ENCODE peak calls at places on chromosome 13, in five cellular contexts. B, R, X, O and F are unnamed samples.

GRCh38 chr13:114002009-114002544 is 28.2 kb upstream of the C13orf46 start:
- DNase-seq in B (no peak), R (peak), X (no peak), O (no peak), F (no peak)

GRCh38 chr13:47294691-47295090 is 397.8 kb upstream of the HTR2A start:
- DNase-seq in B (peak), R (peak), X (no peak), O (no peak), F (no peak)

GRCh38 chr13:20609145-20609544 is 42.2 kb downstream of the IFT88 start:
- DNase-seq in B (peak), R (peak), X (no peak), O (peak), F (no peak)

GRCh38 chr13:45482571-45483173 is 17.9 kb downstream of the COG3 start:
- DNase-seq in B (peak), R (peak), X (no peak), O (peak), F (no peak)

GRCh38 chr13:76708138-76708537 is 178.1 kb downstream of the KCTD12 start:
- DNase-seq in B (peak), R (no peak), X (no peak), O (no peak), F (no peak)

GRCh38 chr13:22162889-22163288 is 492.0 kb downstream of the FGF9 start:
- DNase-seq in B (no peak), R (peak), X (no peak), O (no peak), F (no peak)

GRCh38 chr13:48784906-48785555 is 131.3 kb downstream of the CYSLTR2 start:
- DNase-seq in B (peak), R (peak), X (no peak), O (no peak), F (no peak)

GRCh38 chr13:20616059-20616797 is 49.3 kb downstream of the IFT88 start:
- DNase-seq in B (peak), R (peak), X (no peak), O (peak), F (no peak)

GRCh38 chr13:40120288-40120687 is 464.8 kb downstream of the COG6 start:
- DNase-seq in B (peak), R (peak), X (no peak), O (peak), F (no peak)

GRCh38 chr13:75226755-75227435 is 255.1 kb downstream of the TBC1D4 start:
- DNase-seq in B (peak), R (peak), X (no peak), O (peak), F (no peak)

GRCh38 chr13:82791035-82791434 is 1091.2 kb downstream of the SLITRK1 start:
- DNase-seq in B (no peak), R (no peak), X (no peak), O (no peak), F (no peak)

GRCh38 chr13:63910406-63910957 is 2494.8 kb upstream of the PCDH20 start:
- DNase-seq in B (peak), R (no peak), X (no peak), O (no peak), F (no peak)

GRCh38 chr13:55230570-55230908 is 1910.2 kb upstream of the PRR20A start:
- DNase-seq in B (no peak), R (no peak), X (no peak), O (no peak), F (no peak)

GRCh38 chr13:76004411-76004810 is 368.3 kb downstream of the LMO7 start:
- DNase-seq in B (peak), R (no peak), X (no peak), O (peak), F (no peak)

GRCh38 chr13:20181180-20181579 is 11.6 kb downstream of the GJB2 start:
- DNase-seq in B (no peak), R (no peak), X (no peak), O (no peak), F (no peak)

GRCh38 chr13:30360586-30360985 is 53.2 kb upstream of the KATNAL1 start:
- DNase-seq in B (no peak), R (no peak), X (no peak), O (no peak), F (no peak)

GRCh38 chr13:111397202-111397880 is 76.9 kb downstream of the TEX29 start:
- DNase-seq in B (no peak), R (no peak), X (no peak), O (no peak), F (peak)

GRCh38 chr13:75749407-75749806 is 113.3 kb downstream of the LMO7 start:
- DNase-seq in B (peak), R (no peak), X (peak), O (peak), F (no peak)

GRCh38 chr13:73984949-73985691 is 149.1 kb downstream of the KLF12 start:
- DNase-seq in B (no peak), R (no peak), X (no peak), O (no peak), F (no peak)

GRCh38 chr13:73772449-73773186 is 361.6 kb downstream of the KLF12 start:
- DNase-seq in B (no peak), R (no peak), X (no peak), O (no peak), F (no peak)

GRCh38 chr13:113078895-113079720 is 26.5 kb upstream of the F7 start:
- DNase-seq in B (no peak), R (no peak), X (no peak), O (no peak), F (no peak)

GRCh38 chr13:33518442-33518841 is 232.9 kb upstream of the STARD13 start:
- DNase-seq in B (no peak), R (no peak), X (no peak), O (no peak), F (no peak)

DNA sequence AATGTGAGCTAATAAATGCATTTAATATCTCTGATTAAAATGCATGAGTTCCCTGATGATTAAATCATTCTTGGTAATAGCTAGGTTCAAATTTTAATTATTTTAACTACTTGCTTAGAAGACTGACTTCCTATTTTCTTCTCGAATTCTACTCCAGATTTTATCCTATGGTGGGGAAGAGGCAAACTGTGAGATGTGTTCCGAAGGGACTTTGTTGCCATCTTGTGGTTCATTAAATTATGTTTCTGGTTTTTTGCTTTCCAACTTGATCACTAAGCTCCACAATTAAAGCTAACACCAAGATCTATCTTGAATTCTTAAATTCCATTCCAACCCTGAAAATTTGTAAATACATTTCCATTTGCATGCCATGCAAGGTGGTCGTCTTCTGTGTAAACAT is 538.4 kb upstream of the PCDH20 start:
- DNase-seq in B (no peak), R (peak), X (no peak), O (peak), F (no peak)
- TF ChIP-seq CTCF in B (no peak), R (no peak), X (no peak), O (peak), F (no peak)

GRCh38 chr13:31408927-31409326 is 209.2 kb downstream of the B3GLCT start:
- DNase-seq in B (no peak), R (no peak), X (no peak), O (no peak), F (no peak)
- TF ChIP-seq CTCF in B (no peak), R (no peak), X (no peak), O (no peak), F (no peak)

GRCh38 chr13:42769650-42770049 is 11.7 kb upstream of the FAM216B start:
- DNase-seq in B (no peak), R (no peak), X (no peak), O (no peak), F (no peak)
- TF ChIP-seq CTCF in B (no peak), R (peak), X (no peak), O (peak), F (no peak)

GRCh38 chr13:107680115-107680514 is 535.2 kb downstream of the LIG4 start:
- DNase-seq in B (no peak), R (no peak), X (no peak), O (peak), F (no peak)
- TF ChIP-seq CTCF in B (no peak), R (no peak), X (no peak), O (no peak), F (no peak)

GRCh38 chr13:100542546-100543156 is 45.9 kb downstream of the GGACT start:
- DNase-seq in B (peak), R (peak), X (no peak), O (peak), F (peak)
- TF ChIP-seq CTCF in B (peak), R (peak), X (no peak), O (peak), F (no peak)

GRCh38 chr13:110109140-110109783 is 197.7 kb downstream of the COL4A1 start:
- DNase-seq in B (no peak), R (no peak), X (no peak), O (peak), F (no peak)

GRCh38 chr13:110106726-110107125 is 200.2 kb downstream of the COL4A1 start:
- DNase-seq in B (peak), R (no peak), X (peak), O (no peak), F (no peak)

GRCh38 chr13:110108348-110109139 is 198.4 kb downstream of the COL4A1 start:
- DNase-seq in B (peak), R (peak), X (peak), O (peak), F (no peak)

GRCh38 chr13:110109910-110110309 is 197.0 kb downstream of the COL4A1 start:
- DNase-seq in B (peak), R (peak), X (peak), O (peak), F (peak)

DNA sequence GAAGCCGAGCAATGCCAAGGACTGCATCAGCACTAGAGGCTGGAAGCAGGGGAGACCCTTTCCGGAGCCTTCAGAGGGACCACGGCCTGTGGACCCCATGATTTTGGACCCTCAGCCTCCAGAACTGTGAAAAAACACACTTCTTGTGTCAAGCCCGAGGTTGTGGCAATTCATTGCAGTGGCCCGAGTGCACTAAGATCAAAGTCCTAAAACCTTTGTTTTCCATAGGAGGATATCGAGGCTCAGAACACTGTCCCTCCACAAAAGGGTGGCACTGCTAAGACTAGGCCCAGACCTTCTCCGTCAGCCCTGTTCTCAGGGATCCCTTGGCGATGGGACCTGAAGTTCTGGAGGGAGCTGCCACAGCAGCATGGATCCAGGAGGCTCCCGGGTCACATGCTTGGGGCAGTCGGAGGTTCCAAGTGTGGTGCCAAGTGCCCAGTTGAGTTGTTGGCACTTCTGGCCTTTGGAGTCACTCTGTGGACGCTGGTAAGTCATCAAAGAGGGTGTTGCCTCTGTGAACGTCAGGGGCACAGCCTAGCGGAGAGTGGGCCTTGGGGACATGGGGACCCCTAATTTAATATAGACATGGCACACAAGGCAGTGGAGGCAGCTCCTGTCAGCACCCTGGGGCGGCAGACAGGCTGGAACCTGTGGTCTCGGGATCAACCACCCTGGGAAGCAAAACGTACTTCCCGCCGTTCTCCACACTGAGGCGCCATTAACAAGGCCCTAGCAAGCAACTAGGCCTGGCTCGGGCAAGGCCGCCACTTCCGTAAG is 199.2 kb downstream of the COL4A1 start:
- DNase-seq in B (no peak), R (no peak), X (no peak), O (no peak), F (no peak)
- TF ChIP-seq CTCF in B (no peak), R (no peak), X (no peak), O (peak), F (no peak)

DNA sequence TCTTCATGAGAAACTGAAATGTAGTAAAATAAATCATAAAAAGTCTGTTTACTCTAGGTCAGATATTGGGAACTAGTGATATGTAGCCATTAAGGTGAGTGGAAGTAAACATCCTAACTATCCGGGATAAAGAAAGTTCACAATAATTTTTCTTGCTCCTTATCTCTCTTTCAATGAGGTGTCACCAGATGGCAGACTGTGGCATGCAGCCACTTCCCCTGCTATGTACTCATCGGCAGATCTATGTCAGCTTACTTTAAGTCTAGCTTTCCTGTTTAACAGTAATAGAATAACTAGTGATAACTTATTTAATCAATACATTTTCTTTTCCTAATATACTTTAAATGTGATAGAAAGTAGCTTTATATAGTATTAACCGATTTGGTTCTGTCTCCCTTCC is 181.9 kb downstream of the NDFIP2 start:
- DNase-seq in B (no peak), R (no peak), X (peak), O (no peak), F (no peak)
- TF ChIP-seq CTCF in B (no peak), R (no peak), X (no peak), O (no peak), F (no peak)

GRCh38 chr13:99582511-99582910 is 81.2 kb downstream of the TM9SF2 start:
- DNase-seq in B (no peak), R (no peak), X (no peak), O (no peak), F (peak)

GRCh38 chr13:99575376-99575775 is 74.1 kb downstream of the TM9SF2 start:
- DNase-seq in B (no peak), R (no peak), X (no peak), O (no peak), F (peak)

GRCh38 chr13:99572921-99573320 is 71.6 kb downstream of the TM9SF2 start:
- DNase-seq in B (peak), R (peak), X (no peak), O (peak), F (no peak)

GRCh38 chr13:99580500-99581268 is 79.4 kb downstream of the TM9SF2 start:
- DNase-seq in B (no peak), R (no peak), X (no peak), O (no peak), F (no peak)

GRCh38 chr13:99577934-99578917 is 77.0 kb downstream of the TM9SF2 start:
- DNase-seq in B (peak), R (peak), X (no peak), O (peak), F (no peak)
- TF ChIP-seq CTCF in B (peak), R (peak), X (no peak), O (peak), F (no peak)